ENCODE peak calls at places on chromosome 3, in seven cellular contexts. X, E, J, W, V, N and D are unnamed samples.

GRCh38 chr3:179811321-179812095 is 158.7 kb downstream of the USP13 start:
- DNase-seq in X (peak; percentile 23), E (no peak), J (no peak), W (no peak), V (peak; percentile 73), N (no peak), D (peak; percentile 2)

GRCh38 chr3:72655151-72655551 is 193.1 kb downstream of the SHQ1 start:
- DNase-seq in X (no peak), E (no peak), J (no peak), W (no peak), V (no peak), N (no peak), D (no peak)

GRCh38 chr3:175951047-175951694 is 1092.0 kb downstream of the NAALADL2 start:
- DNase-seq in X (no peak), E (no peak), J (no peak), W (no peak), V (no peak), N (no peak), D (no peak)

GRCh38 chr3:126266291-126266840 is 86.0 kb upstream of the ALDH1L1 start:
- DNase-seq in X (peak; percentile 51), E (no peak), J (no peak), W (peak; percentile 44), V (no peak), N (peak; percentile 66), D (no peak)

GRCh38 chr3:134846943-134847342 is 51.9 kb downstream of the EPHB1 start:
- DNase-seq in X (peak; percentile 17), E (no peak), J (no peak), W (no peak), V (no peak), N (peak; percentile 36), D (no peak)

GRCh38 chr3:185807455-185808068 is 17.3 kb downstream of the IGF2BP2 start:
- DNase-seq in X (no peak), E (no peak), J (no peak), W (peak; percentile 68), V (no peak), N (no peak), D (no peak)

GRCh38 chr3:13189639-13190375 is 116.6 kb upstream of the IQSEC1 start:
- DNase-seq in X (no peak), E (no peak), J (no peak), W (no peak), V (no peak), N (no peak), D (peak; percentile 5)

GRCh38 chr3:195860456-195860855 is 47.9 kb downstream of the TNK2 start:
- DNase-seq in X (no peak), E (no peak), J (no peak), W (no peak), V (no peak), N (no peak), D (no peak)

GRCh38 chr3:142586803-142587406 is 8.4 kb upstream of the ATR start:
- DNase-seq in X (peak; percentile 40), E (no peak), J (no peak), W (no peak), V (peak; percentile 64), N (peak; percentile 29), D (peak; percentile 39)

GRCh38 chr3:45537596-45537959 is 57.0 kb upstream of the LIMD1 start:
- DNase-seq in X (no peak), E (no peak), J (no peak), W (no peak), V (no peak), N (no peak), D (no peak)

GRCh38 chr3:39144095-39144747 is 9.2 kb downstream of the CSRNP1 start:
- DNase-seq in X (no peak), E (no peak), J (no peak), W (peak; percentile 45), V (peak; percentile 67), N (no peak), D (no peak)

GRCh38 chr3:29515451-29515850 is 234.6 kb downstream of the RBMS3 start:
- DNase-seq in X (no peak), E (no peak), J (no peak), W (no peak), V (no peak), N (no peak), D (no peak)

GRCh38 chr3:94115482-94115881 is 52.6 kb downstream of the NSUN3 start:
- DNase-seq in X (no peak), E (no peak), J (no peak), W (no peak), V (peak; percentile 27), N (no peak), D (no peak)

GRCh38 chr3:177126015-177126773 is 71.1 kb downstream of the TBL1XR1 start:
- DNase-seq in X (peak; percentile 25), E (no peak), J (no peak), W (no peak), V (no peak), N (no peak), D (no peak)
- H3K27ac ChIP-seq in X (no peak overlapping the region), E (no peak overlapping the region), J (no peak overlapping the region), W (no peak overlapping the region), V (no peak overlapping the region), N (no peak overlapping the region), D (no peak overlapping the region)

GRCh38 chr3:50337175-50337861 is 3.3 kb downstream of the RASSF1 start:
- DNase-seq in X (peak; percentile 100), E (peak; percentile 74), J (peak; percentile 86), W (peak; percentile 100), V (peak; percentile 100), N (peak; percentile 100), D (peak; percentile 91)

GRCh38 chr3:50340404-50341329 is at the start of gene RASSF1:
- DNase-seq in X (peak; percentile 79), E (no peak), J (peak; percentile 47), W (peak; percentile 93), V (no peak), N (peak; percentile 70), D (peak; percentile 58)

GRCh38 chr3:50336452-50337174 is 4.0 kb downstream of the RASSF1 start:
- DNase-seq in X (no peak), E (no peak), J (no peak), W (no peak), V (no peak), N (no peak), D (no peak)

GRCh38 chr3:50339485-50340196 is 995 bp downstream of the RASSF1 start:
- DNase-seq in X (no peak), E (no peak), J (no peak), W (no peak), V (no peak), N (no peak), D (no peak)

DNA sequence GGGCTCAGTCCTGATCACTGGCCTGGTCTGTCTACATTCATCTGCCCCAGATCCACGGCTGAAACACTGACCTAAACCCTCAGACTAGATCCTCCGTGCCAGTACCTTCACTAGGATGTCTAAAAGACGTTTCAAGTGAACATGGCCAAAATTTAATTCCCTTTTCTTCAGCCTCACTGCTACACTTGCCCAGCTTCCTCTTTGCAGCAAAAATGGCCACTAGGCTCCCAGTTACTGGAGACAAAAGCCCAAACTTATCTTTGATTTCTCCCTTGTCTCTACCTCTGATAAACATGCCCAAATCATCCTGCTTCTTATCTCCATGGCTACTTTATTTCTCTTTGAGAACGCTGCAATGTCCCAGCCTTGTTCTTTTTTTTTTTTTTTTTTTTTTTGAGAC is 1.6 kb downstream of the RASSF1 start:
- DNase-seq in X (no peak), E (no peak), J (no peak), W (no peak), V (no peak), N (no peak), D (no peak)
- H3K4me1 ChIP-seq in X (peaks cover 70% of the 10 kb centered on the region), E (peaks cover 70% of the 10 kb centered on the region), J (peaks cover 45% of the 10 kb centered on the region), W (peaks cover 12% of the 10 kb centered on the region), V (peaks cover 30% of the 10 kb centered on the region), N (peaks cover 2% of the 10 kb centered on the region), D (peaks cover 68% of the 10 kb centered on the region)

DNA sequence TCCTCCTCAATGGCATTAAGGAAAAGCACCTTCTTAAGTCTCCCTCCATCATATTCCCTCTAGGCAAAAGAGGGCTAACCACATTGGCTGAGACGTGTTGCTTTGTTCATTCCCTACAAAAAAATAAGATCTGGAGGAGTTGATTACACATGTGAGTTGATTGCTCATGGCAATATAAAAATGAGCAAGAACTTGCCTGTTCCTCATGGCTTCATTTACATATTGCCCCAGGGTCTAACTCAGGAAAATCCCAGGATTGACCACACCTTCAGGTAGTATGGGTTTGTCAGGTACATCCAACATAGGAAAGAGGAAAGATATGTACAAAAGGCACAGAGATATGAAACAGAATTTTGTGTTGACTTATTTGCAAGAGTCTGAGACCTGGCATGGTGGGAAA is 35.5 kb downstream of the NFKBIZ start:
- DNase-seq in X (no peak), E (no peak), J (no peak), W (no peak), V (no peak), N (no peak), D (no peak)
- H3K27ac ChIP-seq in X (no peak overlapping the region), E (no peak overlapping the region), J (no peak overlapping the region), W (no peak overlapping the region), V (no peak overlapping the region), N (no peak overlapping the region), D (no peak overlapping the region)

DNA sequence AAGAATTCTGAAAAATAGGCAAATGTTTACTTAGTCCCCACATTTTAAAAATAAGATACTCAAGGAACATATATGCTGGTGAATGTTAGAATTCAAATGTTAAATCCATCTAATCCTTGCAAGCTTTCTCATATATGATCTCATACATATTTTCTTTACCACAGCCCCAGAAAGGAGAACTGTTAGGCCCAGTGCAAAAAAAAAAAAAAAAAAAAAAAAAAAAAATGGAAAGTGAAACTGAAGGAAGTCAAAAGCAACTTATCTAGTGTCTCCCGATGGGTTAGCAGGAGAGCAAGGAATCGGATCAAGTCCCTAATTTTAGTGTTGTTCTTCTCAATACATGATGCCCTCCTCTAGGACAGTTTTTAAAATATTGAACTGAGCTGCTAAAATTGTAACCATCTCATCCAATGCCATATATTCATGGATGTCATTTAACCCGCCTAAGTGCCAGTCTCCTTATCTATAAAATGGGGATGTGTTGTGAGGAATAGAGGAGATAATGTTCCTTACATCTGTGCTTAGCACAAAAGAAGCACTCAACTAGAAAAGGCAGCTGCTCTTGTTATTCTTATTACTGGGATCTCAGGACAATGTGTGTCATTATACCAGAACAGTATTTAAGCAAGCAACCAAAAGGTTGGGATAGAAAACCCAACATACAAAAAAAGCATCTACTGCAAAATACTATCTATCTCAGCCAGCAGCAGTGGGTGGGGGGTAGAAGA is 279.7 kb downstream of the MAGI1 start:
- DNase-seq in X (no peak), E (no peak), J (no peak), W (no peak), V (no peak), N (no peak), D (no peak)
- H3K4me1 ChIP-seq in X (peaks cover 23% of the 10 kb centered on the region), E (no peaks in the 10 kb centered on the region), J (no peaks in the 10 kb centered on the region), W (no peaks in the 10 kb centered on the region), V (peaks cover 2% of the 10 kb centered on the region), N (no peaks in the 10 kb centered on the region), D (no peaks in the 10 kb centered on the region)

GRCh38 chr3:99857278-99857677 is 39.6 kb downstream of the CMSS1 start:
- DNase-seq in X (no peak), E (no peak), J (no peak), W (no peak), V (no peak), N (no peak), D (no peak)
- H3K27ac ChIP-seq in X (no peak overlapping the region), E (no peak overlapping the region), J (no peak overlapping the region), W (no peak overlapping the region), V (no peak overlapping the region), N (no peak overlapping the region), D (no peak overlapping the region)

DNA sequence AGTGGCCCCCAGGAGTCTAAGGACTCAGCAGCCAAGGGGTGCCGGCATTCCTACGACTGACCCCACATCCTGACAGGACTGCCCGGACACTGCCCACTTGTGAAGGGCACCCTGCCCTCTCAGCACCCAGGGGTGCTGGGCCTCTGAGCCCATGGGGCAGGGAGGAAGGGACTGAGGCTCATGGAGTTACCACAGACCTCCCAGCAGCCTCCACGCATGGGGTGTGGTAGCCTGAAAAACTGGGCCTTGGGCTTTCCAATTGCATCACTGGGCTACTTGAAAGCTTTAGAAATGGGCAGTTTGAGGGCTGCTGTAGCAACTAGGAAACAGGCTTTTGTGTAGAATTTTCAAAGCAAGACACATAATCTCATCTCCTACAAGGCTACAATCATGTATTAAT is 13.2 kb downstream of the TKT start:
- DNase-seq in X (no peak), E (no peak), J (no peak), W (no peak), V (no peak), N (no peak), D (no peak)
- H3K4me1 ChIP-seq in X (peaks cover 47% of the 10 kb centered on the region), E (peaks cover 7% of the 10 kb centered on the region), J (no peaks in the 10 kb centered on the region), W (no peaks in the 10 kb centered on the region), V (peaks cover 27% of the 10 kb centered on the region), N (no peaks in the 10 kb centered on the region), D (no peaks in the 10 kb centered on the region)